ENCODE peak calls at places on chromosome 5, in four cellular contexts. V, I, U and Y are unnamed samples.

GRCh38 chr5:107869459-107870115 is 198.8 kb upstream of the EFNA5 start:
- DNase-seq in U (peak), I (no peak), V (no peak), Y (no peak)

GRCh38 chr5:113081881-113082546 is 105.4 kb downstream of the DCP2 start:
- DNase-seq in U (no peak), I (no peak), V (no peak), Y (no peak)

GRCh38 chr5:178622679-178623247 is 4.1 kb downstream of the CLK4 start:
- DNase-seq in V (no peak), I (no peak), U (no peak), Y (no peak)

GRCh38 chr5:14296533-14297331 is 153.6 kb downstream of the TRIO start:
- DNase-seq in U (no peak), I (no peak), V (no peak), Y (no peak)

GRCh38 chr5:11139471-11139870 is 378.4 kb upstream of the DAP start:
- DNase-seq in U (no peak), I (no peak), V (no peak), Y (no peak)

GRCh38 chr5:152568101-152568500 is 163.0 kb upstream of the NMUR2 start:
- DNase-seq in I (no peak), V (no peak), U (no peak), Y (no peak)

GRCh38 chr5:125549322-125549871 is 803.0 kb upstream of the ZNF608 start:
- DNase-seq in V (no peak), U (no peak), I (no peak), Y (no peak)

GRCh38 chr5:15763754-15764153 is 263.8 kb downstream of the FBXL7 start:
- DNase-seq in I (no peak), V (no peak), U (peak), Y (no peak)

GRCh38 chr5:141529002-141529401 is 40.1 kb downstream of the PCDHGC5 start:
- DNase-seq in U (no peak), I (peak), V (no peak), Y (peak)

GRCh38 chr5:68652507-68652906 is 437.0 kb downstream of the PIK3R1 start:
- DNase-seq in U (peak), V (no peak), I (no peak), Y (no peak)

GRCh38 chr5:16149621-16150020 is 30.0 kb downstream of the MARCHF11 start:
- DNase-seq in U (no peak), I (no peak), V (no peak), Y (no peak)

GRCh38 chr5:168786142-168786541 is 207.0 kb upstream of the PANK3 start:
- DNase-seq in V (no peak), I (no peak), U (no peak), Y (no peak)

GRCh38 chr5:138981606-138982005 is 106.5 kb upstream of the LRRTM2 start:
- DNase-seq in V (peak), U (no peak), I (no peak), Y (no peak)

GRCh38 chr5:179827684-179828083 is 7.0 kb downstream of the SQSTM1 start:
- DNase-seq in I (peak), V (no peak), U (no peak), Y (no peak)

GRCh38 chr5:67730917-67731474 is 484.6 kb upstream of the PIK3R1 start:
- DNase-seq in U (no peak), I (no peak), V (no peak), Y (no peak)

GRCh38 chr5:65800775-65801174 is 78.8 kb downstream of the NLN start:
- DNase-seq in I (no peak), U (no peak), V (no peak), Y (no peak)

GRCh38 chr5:157959355-157959754 is 100.4 kb upstream of the CLINT1 start:
- DNase-seq in V (no peak), U (no peak), I (no peak), Y (no peak)

GRCh38 chr5:35198681-35199080 is 31.6 kb downstream of the PRLR start:
- DNase-seq in I (no peak), V (no peak), U (no peak), Y (no peak)

GRCh38 chr5:11494340-11494739 is 409.9 kb downstream of the CTNND2 start:
- DNase-seq in U (no peak), V (no peak), I (no peak), Y (no peak)

GRCh38 chr5:39376293-39376714 is 12.0 kb upstream of the C9 start:
- DNase-seq in U (no peak), I (no peak), V (peak), Y (no peak)

GRCh38 chr5:14322437-14323187 is 179.5 kb downstream of the TRIO start:
- DNase-seq in I (no peak), V (no peak), U (no peak), Y (no peak)

GRCh38 chr5:20500501-20500900 is 512.5 kb upstream of the CDH18 start:
- DNase-seq in I (no peak), U (no peak), V (no peak), Y (no peak)

GRCh38 chr5:141742866-141743651 is 61.0 kb upstream of the ARAP3 start:
- DNase-seq in I (no peak), U (no peak), V (no peak), Y (no peak)

GRCh38 chr5:43036856-43037711 is 3.0 kb downstream of the ANXA2R start:
- DNase-seq in U (no peak), V (no peak), I (no peak), Y (no peak)

GRCh38 chr5:386432-387341 is 56.3 kb upstream of the EXOC3 start:
- DNase-seq in V (no peak), U (no peak), I (no peak), Y (no peak)

GRCh38 chr5:102826629-102827028 is 71.5 kb downstream of the PAM start:
- DNase-seq in U (no peak), V (no peak), I (no peak), Y (no peak)

GRCh38 chr5:163967273-163967672 is 461.9 kb downstream of the MAT2B start:
- DNase-seq in U (no peak), V (no peak), I (no peak), Y (no peak)

GRCh38 chr5:172688735-172689572 is 47.9 kb downstream of the NEURL1B start:
- DNase-seq in V (peak), I (peak), U (no peak), Y (no peak)

GRCh38 chr5:179803651-179804598 is 2.7 kb downstream of the MGAT4B start:
- DNase-seq in U (no peak), V (no peak), I (peak), Y (no peak)

GRCh38 chr5:1910081-1910760 is 27.5 kb upstream of the IRX4 start:
- DNase-seq in V (no peak), U (no peak), I (no peak), Y (no peak)

GRCh38 chr5:132083065-132083678 is 9.6 kb downstream of the CSF2 start:
- DNase-seq in I (peak), U (no peak), V (no peak), Y (no peak)